ENCODE peak calls at places on chromosomes 13 and 19, in nine cellular contexts. One of them, this sample, is unnamed.
A peak's percentile ranks its signal among the peaks of the same experiment; 100 is the strongest.

GRCh38 chr19:47095707-47096704 is 17.6 kb downstream of the ZC3H4 start:
- DNase-seq in testis: peak; percentile 53
- DNase-seq in CD4-positive, alpha-beta memory T cell: no peak
- DNase-seq in heart right ventricle: peak; percentile 72
- DNase-seq in effector memory CD4-positive, alpha-beta T cell: peak; percentile 25
- DNase-seq in CD8-positive, alpha-beta memory T cell: no peak
- DNase-seq in NT2/D1: no peak
- DNase-seq in foreskin fibroblast: no peak
- DNase-seq in thoracic aorta: no peak
- DNase-seq in this sample: no peak

GRCh38 chr19:51123381-51124186 is 1.1 kb upstream of the SIGLEC9 start:
- DNase-seq in testis: no peak
- DNase-seq in CD4-positive, alpha-beta memory T cell: peak; percentile 69
- DNase-seq in heart right ventricle: no peak
- DNase-seq in effector memory CD4-positive, alpha-beta T cell: peak; percentile 14
- DNase-seq in CD8-positive, alpha-beta memory T cell: peak; percentile 20
- DNase-seq in NT2/D1: no peak
- DNase-seq in foreskin fibroblast: no peak
- DNase-seq in thoracic aorta: no peak
- DNase-seq in this sample: peak; percentile 81

GRCh38 chr19:5628470-5628869 is 5.6 kb downstream of the SAFB start:
- DNase-seq in testis: no peak
- DNase-seq in CD4-positive, alpha-beta memory T cell: no peak
- DNase-seq in heart right ventricle: no peak
- DNase-seq in effector memory CD4-positive, alpha-beta T cell: no peak
- DNase-seq in CD8-positive, alpha-beta memory T cell: no peak
- DNase-seq in NT2/D1: no peak
- DNase-seq in foreskin fibroblast: peak; percentile 64
- DNase-seq in thoracic aorta: no peak
- DNase-seq in this sample: no peak

GRCh38 chr13:78589206-78589605 is 14.1 kb downstream of the POU4F1 start:
- DNase-seq in testis: peak; percentile 39
- DNase-seq in CD4-positive, alpha-beta memory T cell: no peak
- DNase-seq in heart right ventricle: peak; percentile 56
- DNase-seq in effector memory CD4-positive, alpha-beta T cell: no peak
- DNase-seq in CD8-positive, alpha-beta memory T cell: no peak
- DNase-seq in NT2/D1: no peak
- DNase-seq in foreskin fibroblast: peak; percentile 32
- DNase-seq in thoracic aorta: no peak
- DNase-seq in this sample: no peak

GRCh38 chr13:83546476-83546875 is 335.8 kb downstream of the SLITRK1 start:
- DNase-seq in testis: no peak
- DNase-seq in CD4-positive, alpha-beta memory T cell: no peak
- DNase-seq in heart right ventricle: no peak
- DNase-seq in effector memory CD4-positive, alpha-beta T cell: no peak
- DNase-seq in CD8-positive, alpha-beta memory T cell: no peak
- DNase-seq in NT2/D1: no peak
- DNase-seq in foreskin fibroblast: no peak
- DNase-seq in thoracic aorta: no peak
- DNase-seq in this sample: no peak

GRCh38 chr13:59112375-59112774 is 1051.4 kb downstream of the DIAPH3 start:
- DNase-seq in testis: no peak
- DNase-seq in CD4-positive, alpha-beta memory T cell: no peak
- DNase-seq in heart right ventricle: no peak
- DNase-seq in effector memory CD4-positive, alpha-beta T cell: no peak
- DNase-seq in CD8-positive, alpha-beta memory T cell: no peak
- DNase-seq in NT2/D1: no peak
- DNase-seq in foreskin fibroblast: peak; percentile 82
- DNase-seq in thoracic aorta: no peak
- DNase-seq in this sample: peak; percentile 16

GRCh38 chr13:105773887-105774538 is 761.4 kb downstream of the EFNB2 start:
- DNase-seq in testis: no peak
- DNase-seq in CD4-positive, alpha-beta memory T cell: no peak
- DNase-seq in heart right ventricle: no peak
- DNase-seq in effector memory CD4-positive, alpha-beta T cell: no peak
- DNase-seq in CD8-positive, alpha-beta memory T cell: no peak
- DNase-seq in NT2/D1: no peak
- DNase-seq in foreskin fibroblast: no peak
- DNase-seq in thoracic aorta: no peak
- DNase-seq in this sample: no peak

GRCh38 chr19:31560771-31561080 is 211.5 kb upstream of the TSHZ3 start:
- DNase-seq in testis: no peak
- DNase-seq in CD4-positive, alpha-beta memory T cell: no peak
- DNase-seq in heart right ventricle: no peak
- DNase-seq in effector memory CD4-positive, alpha-beta T cell: no peak
- DNase-seq in CD8-positive, alpha-beta memory T cell: no peak
- DNase-seq in NT2/D1: no peak
- DNase-seq in foreskin fibroblast: no peak
- DNase-seq in thoracic aorta: no peak
- DNase-seq in this sample: no peak

GRCh38 chr13:33016414-33017409 is at the start of gene KL:
- DNase-seq in testis: peak; percentile 16
- DNase-seq in CD4-positive, alpha-beta memory T cell: no peak
- DNase-seq in heart right ventricle: peak; percentile 49
- DNase-seq in effector memory CD4-positive, alpha-beta T cell: no peak
- DNase-seq in CD8-positive, alpha-beta memory T cell: no peak
- DNase-seq in NT2/D1: no peak
- DNase-seq in foreskin fibroblast: peak; percentile 15
- DNase-seq in thoracic aorta: no peak
- DNase-seq in this sample: no peak

GRCh38 chr13:34777914-34778303 is 164.2 kb upstream of the NBEA start:
- DNase-seq in testis: no peak
- DNase-seq in CD4-positive, alpha-beta memory T cell: no peak
- DNase-seq in heart right ventricle: no peak
- DNase-seq in effector memory CD4-positive, alpha-beta T cell: no peak
- DNase-seq in CD8-positive, alpha-beta memory T cell: no peak
- DNase-seq in NT2/D1: no peak
- DNase-seq in foreskin fibroblast: no peak
- DNase-seq in thoracic aorta: no peak
- DNase-seq in this sample: no peak

GRCh38 chr13:113528101-113528797 is 37.7 kb upstream of the DCUN1D2 start:
- DNase-seq in testis: no peak
- DNase-seq in CD4-positive, alpha-beta memory T cell: no peak
- DNase-seq in heart right ventricle: no peak
- DNase-seq in effector memory CD4-positive, alpha-beta T cell: no peak
- DNase-seq in CD8-positive, alpha-beta memory T cell: no peak
- DNase-seq in NT2/D1: no peak
- DNase-seq in foreskin fibroblast: no peak
- DNase-seq in thoracic aorta: no peak
- DNase-seq in this sample: no peak

GRCh38 chr19:38015216-38015615 is 108.2 kb downstream of the SIPA1L3 start:
- DNase-seq in testis: no peak
- DNase-seq in CD4-positive, alpha-beta memory T cell: no peak
- DNase-seq in heart right ventricle: no peak
- DNase-seq in effector memory CD4-positive, alpha-beta T cell: no peak
- DNase-seq in CD8-positive, alpha-beta memory T cell: no peak
- DNase-seq in NT2/D1: no peak
- DNase-seq in foreskin fibroblast: no peak
- DNase-seq in thoracic aorta: no peak
- DNase-seq in this sample: no peak

GRCh38 chr13:30576528-30576927 is 41.2 kb upstream of the USPL1 start:
- DNase-seq in testis: no peak
- DNase-seq in CD4-positive, alpha-beta memory T cell: peak; percentile 82
- DNase-seq in heart right ventricle: no peak
- DNase-seq in effector memory CD4-positive, alpha-beta T cell: peak; percentile 49
- DNase-seq in CD8-positive, alpha-beta memory T cell: peak; percentile 29
- DNase-seq in NT2/D1: no peak
- DNase-seq in foreskin fibroblast: peak; percentile 32
- DNase-seq in thoracic aorta: no peak
- DNase-seq in this sample: peak; percentile 96

GRCh38 chr13:25966086-25966485 is 85.7 kb downstream of the SHISA2 start:
- DNase-seq in testis: no peak
- DNase-seq in CD4-positive, alpha-beta memory T cell: no peak
- DNase-seq in heart right ventricle: no peak
- DNase-seq in effector memory CD4-positive, alpha-beta T cell: no peak
- DNase-seq in CD8-positive, alpha-beta memory T cell: no peak
- DNase-seq in NT2/D1: no peak
- DNase-seq in foreskin fibroblast: no peak
- DNase-seq in thoracic aorta: no peak
- DNase-seq in this sample: no peak

GRCh38 chr13:113239357-113239756 is 29.9 kb downstream of the CUL4A start:
- DNase-seq in testis: no peak
- DNase-seq in CD4-positive, alpha-beta memory T cell: no peak
- DNase-seq in heart right ventricle: no peak
- DNase-seq in effector memory CD4-positive, alpha-beta T cell: no peak
- DNase-seq in CD8-positive, alpha-beta memory T cell: no peak
- DNase-seq in NT2/D1: no peak
- DNase-seq in foreskin fibroblast: no peak
- DNase-seq in thoracic aorta: no peak
- DNase-seq in this sample: no peak

GRCh38 chr13:91534996-91535395 is 136.6 kb downstream of the GPC5 start:
- DNase-seq in testis: no peak
- DNase-seq in CD4-positive, alpha-beta memory T cell: no peak
- DNase-seq in heart right ventricle: no peak
- DNase-seq in effector memory CD4-positive, alpha-beta T cell: no peak
- DNase-seq in CD8-positive, alpha-beta memory T cell: no peak
- DNase-seq in NT2/D1: no peak
- DNase-seq in foreskin fibroblast: no peak
- DNase-seq in thoracic aorta: no peak
- DNase-seq in this sample: no peak

GRCh38 chr19:55069859-55070225 is 5.8 kb upstream of the EPS8L1 start:
- DNase-seq in testis: no peak
- DNase-seq in CD4-positive, alpha-beta memory T cell: no peak
- DNase-seq in heart right ventricle: no peak
- DNase-seq in effector memory CD4-positive, alpha-beta T cell: no peak
- DNase-seq in CD8-positive, alpha-beta memory T cell: no peak
- DNase-seq in NT2/D1: no peak
- DNase-seq in foreskin fibroblast: no peak
- DNase-seq in thoracic aorta: no peak
- DNase-seq in this sample: no peak
- H3K4me3 ChIP-seq in testis: no peak overlapping the region
- H3K4me3 ChIP-seq in CD4-positive, alpha-beta memory T cell: no peak overlapping the region
- H3K4me3 ChIP-seq in heart right ventricle: no peak overlapping the region
- H3K4me3 ChIP-seq in effector memory CD4-positive, alpha-beta T cell: no peak overlapping the region
- H3K4me3 ChIP-seq in CD8-positive, alpha-beta memory T cell: peak overlapping the region; percentile 4
- H3K4me3 ChIP-seq in NT2/D1: no peak overlapping the region
- H3K4me3 ChIP-seq in foreskin fibroblast: no peak overlapping the region
- H3K4me3 ChIP-seq in thoracic aorta: peak overlapping the region; percentile 60
- H3K4me3 ChIP-seq in this sample: no peak overlapping the region

GRCh38 chr19:45501730-45502014 is 3.4 kb downstream of the PPM1N start:
- DNase-seq in testis: no peak
- DNase-seq in CD4-positive, alpha-beta memory T cell: no peak
- DNase-seq in heart right ventricle: no peak
- DNase-seq in effector memory CD4-positive, alpha-beta T cell: no peak
- DNase-seq in CD8-positive, alpha-beta memory T cell: no peak
- DNase-seq in NT2/D1: no peak
- DNase-seq in foreskin fibroblast: no peak
- DNase-seq in thoracic aorta: no peak
- DNase-seq in this sample: no peak
- H3K4me3 ChIP-seq in testis: no peak overlapping the region
- H3K4me3 ChIP-seq in CD4-positive, alpha-beta memory T cell: no peak overlapping the region
- H3K4me3 ChIP-seq in heart right ventricle: no peak overlapping the region
- H3K4me3 ChIP-seq in effector memory CD4-positive, alpha-beta T cell: no peak overlapping the region
- H3K4me3 ChIP-seq in CD8-positive, alpha-beta memory T cell: no peak overlapping the region
- H3K4me3 ChIP-seq in NT2/D1: no peak overlapping the region
- H3K4me3 ChIP-seq in foreskin fibroblast: no peak overlapping the region
- H3K4me3 ChIP-seq in thoracic aorta: no peak overlapping the region
- H3K4me3 ChIP-seq in this sample: no peak overlapping the region

DNA sequence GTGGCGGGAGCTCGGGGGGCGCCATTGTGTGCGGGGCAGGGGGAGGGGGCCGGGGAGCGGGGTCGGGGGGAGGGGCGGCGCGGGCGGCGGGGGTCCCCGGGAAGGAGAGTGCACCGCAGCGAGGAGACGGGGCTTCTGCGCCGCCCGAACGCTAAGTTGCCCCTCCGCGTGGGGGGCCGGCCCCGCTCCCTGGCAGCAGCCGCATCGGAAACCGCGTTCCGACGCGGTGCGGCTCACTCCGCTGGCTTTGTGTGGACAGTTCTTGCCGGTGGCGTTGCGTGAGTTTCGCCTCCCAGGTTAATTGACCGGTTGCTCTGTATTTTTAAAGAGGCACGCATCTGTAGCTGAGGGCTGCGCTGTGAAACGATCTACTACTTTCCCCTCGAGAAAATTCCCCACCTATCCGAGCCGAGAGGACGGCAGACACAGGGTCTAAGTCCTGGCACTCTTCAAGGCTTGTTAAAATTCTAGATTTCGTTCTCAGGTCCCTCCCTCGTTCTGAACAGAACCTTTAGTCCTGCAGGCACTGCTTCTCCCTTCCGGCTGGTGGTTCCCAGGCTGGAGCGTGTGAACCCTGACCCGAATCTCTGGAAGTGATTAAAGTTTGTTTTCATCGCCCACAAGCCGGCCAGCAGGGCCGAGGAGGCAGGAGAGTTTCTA is 861 bp downstream of the ARHGEF7 start:
- DNase-seq in testis: peak; percentile 60
- DNase-seq in CD4-positive, alpha-beta memory T cell: no peak
- DNase-seq in heart right ventricle: peak; percentile 57
- DNase-seq in effector memory CD4-positive, alpha-beta T cell: no peak
- DNase-seq in CD8-positive, alpha-beta memory T cell: no peak
- DNase-seq in NT2/D1: no peak
- DNase-seq in foreskin fibroblast: peak; percentile 97
- DNase-seq in thoracic aorta: no peak
- DNase-seq in this sample: no peak
- H3K4me3 ChIP-seq in testis: peak overlapping the region; percentile 63
- H3K4me3 ChIP-seq in CD4-positive, alpha-beta memory T cell: no peak overlapping the region
- H3K4me3 ChIP-seq in heart right ventricle: peak overlapping the region; percentile 65
- H3K4me3 ChIP-seq in effector memory CD4-positive, alpha-beta T cell: no peak overlapping the region
- H3K4me3 ChIP-seq in CD8-positive, alpha-beta memory T cell: no peak overlapping the region
- H3K4me3 ChIP-seq in NT2/D1: peak overlapping the region; percentile 53
- H3K4me3 ChIP-seq in foreskin fibroblast: peak overlapping the region; percentile 48
- H3K4me3 ChIP-seq in thoracic aorta: peak overlapping the region; percentile 76
- H3K4me3 ChIP-seq in this sample: peak overlapping the region; percentile 16

GRCh38 chr19:16897572-16898056 is 8.8 kb downstream of the F2RL3 start:
- DNase-seq in testis: peak; percentile 58
- DNase-seq in CD4-positive, alpha-beta memory T cell: no peak
- DNase-seq in heart right ventricle: no peak
- DNase-seq in effector memory CD4-positive, alpha-beta T cell: no peak
- DNase-seq in CD8-positive, alpha-beta memory T cell: no peak
- DNase-seq in NT2/D1: no peak
- DNase-seq in foreskin fibroblast: peak; percentile 58
- DNase-seq in thoracic aorta: no peak
- DNase-seq in this sample: no peak
- H3K4me3 ChIP-seq in testis: peak overlapping the region; percentile 74
- H3K4me3 ChIP-seq in CD4-positive, alpha-beta memory T cell: peak overlapping the region; percentile 47
- H3K4me3 ChIP-seq in heart right ventricle: peak overlapping the region; percentile 19
- H3K4me3 ChIP-seq in effector memory CD4-positive, alpha-beta T cell: peak overlapping the region; percentile 65
- H3K4me3 ChIP-seq in CD8-positive, alpha-beta memory T cell: peak overlapping the region; percentile 39
- H3K4me3 ChIP-seq in NT2/D1: peak overlapping the region; percentile 53
- H3K4me3 ChIP-seq in foreskin fibroblast: peak overlapping the region; percentile 61
- H3K4me3 ChIP-seq in thoracic aorta: peak overlapping the region; percentile 97
- H3K4me3 ChIP-seq in this sample: no peak overlapping the region